ENCODE peak calls at places on chromosomes 2 and 18, in six cellular contexts. U is stomach; N is HAP-1; K is uterus; O is GM23248; Q is CD8-positive, alpha-beta T cell. M is an unnamed sample. For H3K4me1, the result is how much of the 10 kb centered on the place peaks cover.

GRCh38 chr2:152336854-152337510 is 2.0 kb downstream of the FMNL2 start:
- DNase-seq in U (peak), N (no peak), K (peak), O (peak), Q (no peak), M (peak)

GRCh38 chr2:12804141-12804857 is 87.6 kb downstream of the TRIB2 start:
- DNase-seq in U (no peak), N (no peak), K (no peak), O (peak), Q (no peak), M (no peak)

GRCh38 chr2:206452750-206453149 is 9.4 kb downstream of the ADAM23 start:
- DNase-seq in U (no peak), N (no peak), K (no peak), O (peak), Q (no peak), M (no peak)

GRCh38 chr2:236674646-236675045 is 105.0 kb downstream of the ACKR3 start:
- DNase-seq in U (no peak), N (no peak), K (no peak), O (no peak), Q (no peak), M (no peak)

GRCh38 chr2:65920659-65921058 is 488.3 kb upstream of the SPRED2 start:
- DNase-seq in U (no peak), N (no peak), K (no peak), O (no peak), Q (no peak), M (no peak)

GRCh38 chr18:35463837-35464236 is 33.9 kb downstream of the INO80C start:
- DNase-seq in U (no peak), N (no peak), K (no peak), O (no peak), Q (no peak), M (no peak)

GRCh38 chr2:108278631-108279030 is 10.1 kb upstream of the SULT1C2 start:
- DNase-seq in U (no peak), N (no peak), K (no peak), O (no peak), Q (no peak), M (no peak)

GRCh38 chr2:127080941-127081769 is 25.8 kb downstream of the BIN1 start:
- DNase-seq in U (peak), N (no peak), K (peak), O (no peak), Q (no peak), M (peak)

GRCh38 chr2:1571477-1572417 is 158.5 kb downstream of the TPO start:
- DNase-seq in U (no peak), N (no peak), K (no peak), O (no peak), Q (no peak), M (no peak)

GRCh38 chr2:60551241-60552095 is 2.0 kb downstream of the BCL11A start:
- DNase-seq in U (peak), N (peak), K (no peak), O (peak), Q (no peak), M (no peak)

GRCh38 chr2:152347076-152347475 is 12.1 kb downstream of the FMNL2 start:
- DNase-seq in U (no peak), N (no peak), K (no peak), O (peak), Q (no peak), M (no peak)

GRCh38 chr2:28390241-28390856 is 2.3 kb upstream of the FOSL2 start:
- DNase-seq in U (peak), N (peak), K (peak), O (peak), Q (peak), M (peak)

GRCh38 chr18:37565138-37565984 is at the start of gene CELF4:
- DNase-seq in U (no peak), N (no peak), K (no peak), O (peak), Q (no peak), M (no peak)

GRCh38 chr18:23982154-23983071 is 32.1 kb upstream of the TTC39C start:
- DNase-seq in U (no peak), N (no peak), K (peak), O (peak), Q (no peak), M (peak)

GRCh38 chr2:10434885-10435419 is 13.2 kb downstream of the ODC1 start:
- DNase-seq in U (peak), N (peak), K (peak), O (peak), Q (peak), M (peak)

GRCh38 chr2:177455187-177455586 is 62.6 kb downstream of the AGPS start:
- DNase-seq in U (no peak), N (no peak), K (no peak), O (no peak), Q (no peak), M (no peak)

GRCh38 chr2:7032371-7032770 is 115.2 kb downstream of the RNF144A start:
- DNase-seq in U (no peak), N (no peak), K (no peak), O (no peak), Q (no peak), M (no peak)

GRCh38 chr2:86788881-86789686 is 1.6 kb downstream of the CD8A start:
- DNase-seq in U (no peak), N (no peak), K (no peak), O (peak), Q (no peak), M (no peak)

GRCh38 chr18:76464281-76465259 is 30.5 kb downstream of the ZNF516 start:
- DNase-seq in U (no peak), N (no peak), K (no peak), O (no peak), Q (no peak), M (no peak)

GRCh38 chr2:173053043-173053699 is 22.5 kb upstream of the MAP3K20 start:
- DNase-seq in U (no peak), N (peak), K (no peak), O (no peak), Q (no peak), M (no peak)

GRCh38 chr2:128623776-128624424 is 305.2 kb upstream of the HS6ST1 start:
- DNase-seq in U (no peak), N (no peak), K (no peak), O (peak), Q (no peak), M (no peak)

GRCh38 chr2:20567159-20567925 is 83.6 kb downstream of the HS1BP3 start:
- DNase-seq in U (no peak), N (no peak), K (peak), O (no peak), Q (no peak), M (no peak)

GRCh38 chr2:2026252-2026831 is 282.0 kb upstream of the PXDN start:
- DNase-seq in U (no peak), N (no peak), K (no peak), O (no peak), Q (no peak), M (peak)

GRCh38 chr2:109531221-109531620 is 82.5 kb downstream of the SEPTIN10 start:
- DNase-seq in U (no peak), N (no peak), K (no peak), O (no peak), Q (no peak), M (no peak)

GRCh38 chr2:51722311-51722710 is 690.4 kb upstream of the NRXN1 start:
- DNase-seq in U (no peak), N (no peak), K (no peak), O (peak), Q (no peak), M (no peak)

GRCh38 chr2:200005675-200006074 is 50.3 kb downstream of the MAIP1 start:
- DNase-seq in U (no peak), N (no peak), K (no peak), O (no peak), Q (no peak), M (no peak)

GRCh38 chr18:41761329-41762028 is 193.6 kb upstream of the PIK3C3 start:
- DNase-seq in U (no peak), N (no peak), K (no peak), O (peak), Q (no peak), M (no peak)

GRCh38 chr18:11750581-11751304 is 61.7 kb downstream of the GNAL start:
- DNase-seq in U (no peak), N (no peak), K (no peak), O (no peak), Q (no peak), M (no peak)

GRCh38 chr2:188979730-188980123 is 5.6 kb downstream of the COL3A1 start:
- DNase-seq in U (no peak), N (no peak), K (no peak), O (no peak), Q (no peak), M (no peak)

GRCh38 chr2:96875498-96876035 is 5.7 kb upstream of the SEMA4C start:
- DNase-seq in U (no peak), N (no peak), K (no peak), O (no peak), Q (no peak), M (no peak)

GRCh38 chr2:55618649-55619055 is 1.2 kb upstream of the PPP4R3B start:
- DNase-seq in U (peak), N (peak), K (peak), O (peak), Q (peak), M (peak)

GRCh38 chr2:209425082-209426071 is 1.5 kb downstream of the MAP2 start:
- DNase-seq in U (no peak), N (peak), K (no peak), O (peak), Q (no peak), M (no peak)

GRCh38 chr18:58337688-58338087 is 291.2 kb downstream of the ALPK2 start:
- DNase-seq in U (no peak), N (no peak), K (peak), O (no peak), Q (no peak), M (peak)

GRCh38 chr2:191866675-191867506 is 20.0 kb upstream of the CAVIN2 start:
- DNase-seq in U (no peak), N (peak), K (peak), O (peak), Q (no peak), M (peak)

GRCh38 chr2:46814160-46814559 is 101.4 kb downstream of the MCFD2 start:
- DNase-seq in U (no peak), N (no peak), K (peak), O (peak), Q (no peak), M (no peak)

GRCh38 chr2:161139098-161139987 is 20.9 kb upstream of the TANK start:
- DNase-seq in U (no peak), N (no peak), K (no peak), O (peak), Q (no peak), M (no peak)

GRCh38 chr2:218031771-218032257 is 29.0 kb upstream of the TNS1 start:
- DNase-seq in U (no peak), N (no peak), K (no peak), O (no peak), Q (no peak), M (no peak)

GRCh38 chr2:96157649-96158553 is 12.7 kb upstream of the DUSP2 start:
- DNase-seq in U (no peak), N (no peak), K (no peak), O (peak), Q (no peak), M (no peak)

GRCh38 chr18:49678440-49678839 is 116.6 kb downstream of the LIPG start:
- DNase-seq in U (no peak), N (no peak), K (no peak), O (no peak), Q (no peak), M (peak)

DNA sequence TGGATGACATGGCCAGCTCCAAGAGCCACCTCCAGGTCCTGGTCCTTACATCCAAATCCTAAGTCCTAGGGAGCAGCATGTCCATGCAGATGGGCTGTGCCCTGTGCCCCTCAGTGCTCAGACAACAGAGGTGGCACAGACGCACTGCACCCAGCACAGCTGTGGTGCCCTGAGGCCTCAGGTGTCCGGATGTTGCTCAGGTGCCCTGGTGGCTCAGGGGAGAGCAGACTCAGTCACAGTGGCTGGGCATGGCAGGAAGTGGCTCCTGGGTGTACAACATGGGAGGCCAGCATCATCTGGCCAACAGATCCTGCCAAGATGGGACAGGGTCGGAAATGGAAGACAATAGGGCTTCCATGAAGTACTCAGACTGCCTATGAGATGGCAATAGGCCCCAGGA is 50.1 kb downstream of the TIMM21 start:
- DNase-seq in U (no peak), N (no peak), K (no peak), O (no peak), Q (no peak), M (no peak)
- H3K4me1 ChIP-seq in U (under half), N (under half), K (under half), O (under half), Q (under half), M (under half)

DNA sequence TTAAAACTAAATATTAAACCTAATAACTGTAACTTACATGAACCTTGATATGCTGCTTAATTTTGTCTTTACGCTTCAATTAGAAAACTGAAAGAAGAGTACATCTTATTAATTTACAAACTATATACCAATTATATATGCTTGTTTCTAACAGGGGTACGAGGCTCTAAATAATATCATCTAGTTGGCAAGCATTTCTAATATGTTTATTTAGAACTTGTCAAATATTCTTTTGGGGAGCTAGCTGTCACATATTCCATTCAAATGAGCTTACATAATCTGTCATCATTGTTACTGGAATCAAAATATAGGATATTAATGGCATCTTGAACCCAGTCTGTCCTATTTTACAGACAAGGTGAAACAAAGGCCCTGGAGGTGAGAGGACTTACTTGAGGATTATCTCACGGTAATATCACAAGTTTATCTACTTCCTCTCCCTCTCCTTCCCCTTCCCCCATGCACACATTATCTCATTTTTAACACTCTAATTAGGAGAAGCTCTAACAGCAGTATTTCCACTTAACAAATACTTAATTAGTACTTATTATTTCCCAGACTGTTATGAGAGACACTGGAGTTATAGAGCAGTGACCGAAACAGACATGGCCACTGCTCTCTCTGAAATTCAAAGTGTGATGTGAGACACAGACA is 3.5 kb downstream of the PRKD3 start:
- DNase-seq in U (no peak), N (no peak), K (no peak), O (no peak), Q (no peak), M (no peak)
- H3K4me1 ChIP-seq in U (half or more), N (under half), K (under half), O (under half), Q (under half), M (under half)

DNA sequence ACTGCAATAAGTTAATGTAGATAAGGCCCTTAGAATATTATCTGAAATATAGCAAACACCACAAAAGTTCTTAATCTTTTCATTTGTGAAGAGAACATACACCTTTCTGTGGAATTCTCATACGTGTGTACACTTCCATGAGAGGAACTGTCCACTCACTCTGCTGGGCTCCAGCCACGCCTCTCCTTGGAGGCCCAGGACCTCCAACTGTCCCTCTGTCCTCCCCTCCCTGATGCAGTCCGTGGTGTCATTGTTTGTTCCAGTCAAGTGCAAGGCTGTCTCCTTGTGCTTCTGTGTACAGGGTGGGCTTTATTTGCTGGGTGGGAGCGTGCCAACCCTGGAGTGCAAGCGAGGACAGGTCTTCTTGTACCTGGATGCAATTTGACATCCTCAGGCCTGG is 8.7 kb downstream of the RAB12 start:
- DNase-seq in U (no peak), N (no peak), K (no peak), O (no peak), Q (no peak), M (no peak)
- H3K4me1 ChIP-seq in U (half or more), N (half or more), K (under half), O (under half), Q (under half), M (under half)

GRCh38 chr2:8230466-8230865 is 451.4 kb upstream of the ID2 start:
- DNase-seq in U (no peak), N (no peak), K (no peak), O (no peak), Q (no peak), M (no peak)
- H3K4me1 ChIP-seq in U (under half), N (under half), K (under half), O (under half), Q (under half), M (under half)

DNA sequence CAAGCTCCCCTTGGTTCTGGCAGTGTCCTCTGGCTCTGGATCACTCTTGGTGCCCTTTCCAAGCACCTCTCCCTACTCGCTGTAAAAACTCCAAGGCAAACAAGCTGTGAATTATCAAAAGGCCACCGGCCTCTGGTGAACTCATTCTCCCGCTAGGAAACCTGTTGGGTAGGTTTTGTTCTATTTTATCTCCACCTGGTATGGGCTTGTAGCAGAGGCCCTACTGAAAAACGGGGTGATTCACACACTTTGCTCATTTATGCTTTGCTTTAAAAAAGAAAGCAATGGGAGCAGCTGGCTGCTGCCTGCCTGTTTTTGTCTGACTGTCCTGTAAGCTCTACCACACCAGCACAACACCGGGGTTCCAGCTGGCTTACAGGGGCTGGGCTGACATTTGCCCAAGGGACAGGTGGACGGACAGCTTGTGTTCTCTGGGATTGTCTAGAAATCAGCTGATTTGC is 56.8 kb downstream of the SH3BP4 start:
- DNase-seq in U (peak), N (no peak), K (no peak), O (peak), Q (no peak), M (peak)
- H3K4me1 ChIP-seq in U (half or more), N (under half), K (under half), O (under half), Q (under half), M (under half)

DNA sequence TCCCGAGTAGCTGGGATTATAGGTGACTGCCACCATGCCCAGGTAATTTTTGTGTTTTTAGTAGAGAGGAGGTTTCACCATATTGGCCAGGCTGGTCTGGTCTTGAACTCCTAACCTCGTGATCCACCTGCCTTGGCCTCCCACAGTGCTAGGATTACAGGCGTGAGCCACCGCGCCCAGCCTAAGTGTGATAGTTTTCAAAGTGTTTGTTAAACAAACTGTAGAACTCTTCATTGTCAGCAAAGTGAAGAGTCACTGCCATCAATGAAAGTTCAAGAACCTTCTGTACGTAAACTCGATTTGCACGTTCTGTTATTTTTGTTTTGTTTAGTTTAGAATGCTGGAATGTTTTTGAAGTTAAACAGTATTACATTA is 18.0 kb upstream of the SOS1 start:
- DNase-seq in U (no peak), N (no peak), K (no peak), O (no peak), Q (no peak), M (no peak)
- H3K4me1 ChIP-seq in U (under half), N (under half), K (under half), O (under half), Q (under half), M (under half)